ENCODE peak calls at places on chromosome 13, in five cellular contexts. F, W, Y, P and L are unnamed samples. For H3K27me3 and H3K4me1, the result is how much of the 10 kb centered on the place peaks cover.

GRCh38 chr13:113601166-113602070 is 16.9 kb downstream of the TFDP1 start:
- DNase-seq in F (no peak), W (no peak), Y (no peak), P (no peak), L (no peak)

GRCh38 chr13:110499621-110500281 is 61.8 kb downstream of the RAB20 start:
- DNase-seq in F (no peak), W (peak), Y (no peak), P (no peak), L (no peak)

GRCh38 chr13:21060827-21061076 is 634 bp downstream of the LATS2 start:
- DNase-seq in F (no peak), W (no peak), Y (no peak), P (no peak), L (no peak)

GRCh38 chr13:40271931-40272775 is 394.3 kb downstream of the FOXO1 start:
- DNase-seq in F (peak), W (peak), Y (peak), P (peak), L (peak)

GRCh38 chr13:51804295-51805172 is 571 bp upstream of the DHRS12 start:
- DNase-seq in F (no peak), W (no peak), Y (no peak), P (peak), L (peak)

GRCh38 chr13:22789916-22790315 is 390.9 kb upstream of the SGCG start:
- DNase-seq in F (peak), W (no peak), Y (no peak), P (no peak), L (no peak)

GRCh38 chr13:83327091-83327490 is 555.2 kb downstream of the SLITRK1 start:
- DNase-seq in F (no peak), W (no peak), Y (no peak), P (no peak), L (no peak)

GRCh38 chr13:106238690-106239089 is 296.8 kb downstream of the EFNB2 start:
- DNase-seq in F (no peak), W (no peak), Y (no peak), P (no peak), L (no peak)

GRCh38 chr13:42992585-42993122 is 613 bp upstream of the EPSTI1 start:
- DNase-seq in F (no peak), W (no peak), Y (no peak), P (no peak), L (no peak)

GRCh38 chr13:51912091-51912490 is 50.3 kb downstream of the CCDC70 start:
- DNase-seq in F (no peak), W (no peak), Y (no peak), P (peak), L (peak)

GRCh38 chr13:20702530-20702929 is 969 bp upstream of the IL17D start:
- DNase-seq in F (no peak), W (peak), Y (no peak), P (no peak), L (no peak)

GRCh38 chr13:21009036-21009435 is 52.4 kb downstream of the LATS2 start:
- DNase-seq in F (no peak), W (no peak), Y (no peak), P (no peak), L (no peak)

GRCh38 chr13:38538412-38538811 is 148.5 kb upstream of the FREM2 start:
- DNase-seq in F (peak), W (no peak), Y (no peak), P (no peak), L (no peak)

GRCh38 chr13:114099191-114099590 is 33.2 kb downstream of the RASA3 start:
- DNase-seq in F (peak), W (peak), Y (peak), P (peak), L (peak)

GRCh38 chr13:21234537-21234936 is 58.1 kb downstream of the MRPL57 start:
- DNase-seq in F (no peak), W (no peak), Y (no peak), P (no peak), L (no peak)

GRCh38 chr13:34076943-34077703 is 259.2 kb downstream of the RFC3 start:
- DNase-seq in F (peak), W (peak), Y (no peak), P (no peak), L (no peak)

GRCh38 chr13:102870677-102871415 is 25.0 kb downstream of the ERCC5 start:
- DNase-seq in F (peak), W (peak), Y (peak), P (peak), L (peak)

GRCh38 chr13:22095794-22096193 is 424.9 kb downstream of the FGF9 start:
- DNase-seq in F (no peak), W (no peak), Y (no peak), P (no peak), L (no peak)

GRCh38 chr13:113151745-113152707 is 6.4 kb upstream of the PROZ start:
- DNase-seq in F (peak), W (peak), Y (peak), P (no peak), L (no peak)

GRCh38 chr13:114140131-114140908 is 7.9 kb upstream of the RASA3 start:
- DNase-seq in F (no peak), W (no peak), Y (no peak), P (no peak), L (no peak)

GRCh38 chr13:85241045-85241444 is 558.2 kb downstream of the SLITRK6 start:
- DNase-seq in F (no peak), W (peak), Y (no peak), P (no peak), L (no peak)

GRCh38 chr13:80873589-80873988 is 532.7 kb upstream of the SPRY2 start:
- DNase-seq in F (no peak), W (no peak), Y (no peak), P (no peak), L (no peak)

GRCh38 chr13:113629814-113630213 is 28.2 kb downstream of the ATP4B start:
- DNase-seq in F (no peak), W (no peak), Y (no peak), P (no peak), L (no peak)

GRCh38 chr13:73299787-73300186 is 241.0 kb downstream of the KLF5 start:
- DNase-seq in F (no peak), W (peak), Y (no peak), P (no peak), L (no peak)

GRCh38 chr13:100491164-100491847 is 97.3 kb downstream of the GGACT start:
- DNase-seq in F (no peak), W (peak), Y (peak), P (no peak), L (no peak)

GRCh38 chr13:40102854-40103253 is 447.4 kb downstream of the COG6 start:
- DNase-seq in F (no peak), W (peak), Y (peak), P (no peak), L (no peak)

GRCh38 chr13:82341116-82341515 is 1541.2 kb downstream of the SLITRK1 start:
- DNase-seq in F (no peak), W (no peak), Y (no peak), P (no peak), L (no peak)

GRCh38 chr13:43136940-43137574 is 113.7 kb downstream of the DNAJC15 start:
- DNase-seq in F (no peak), W (no peak), Y (no peak), P (no peak), L (no peak)

GRCh38 chr13:48731957-48732569 is 78.3 kb downstream of the CYSLTR2 start:
- DNase-seq in F (peak), W (no peak), Y (no peak), P (peak), L (peak)

GRCh38 chr13:100100115-100100879 is 11.4 kb downstream of the PCCA start:
- DNase-seq in F (no peak), W (peak), Y (no peak), P (peak), L (peak)

GRCh38 chr13:90800082-90800746 is 547.3 kb upstream of the MIR17HG start:
- DNase-seq in F (no peak), W (no peak), Y (no peak), P (peak), L (peak)

GRCh38 chr13:113086031-113086750 is 19.4 kb upstream of the F7 start:
- DNase-seq in F (peak), W (peak), Y (no peak), P (no peak), L (no peak)

GRCh38 chr13:108227651-108228272 is 9.6 kb downstream of the ABHD13 start:
- DNase-seq in F (no peak), W (peak), Y (no peak), P (no peak), L (no peak)

GRCh38 chr13:112062619-112063308 is 4.2 kb upstream of the SOX1 start:
- DNase-seq in F (peak), W (no peak), Y (no peak), P (no peak), L (no peak)
- H3K27me3 ChIP-seq in F (half or more), W (half or more), Y (half or more), P (under half), L (under half)

GRCh38 chr13:99050983-99051488 is 73.2 kb upstream of the DOCK9 start:
- DNase-seq in F (no peak), W (no peak), Y (no peak), P (no peak), L (no peak)
- H3K4me1 ChIP-seq in F (under half), W (under half), Y (under half), P (under half), L (under half)

DNA sequence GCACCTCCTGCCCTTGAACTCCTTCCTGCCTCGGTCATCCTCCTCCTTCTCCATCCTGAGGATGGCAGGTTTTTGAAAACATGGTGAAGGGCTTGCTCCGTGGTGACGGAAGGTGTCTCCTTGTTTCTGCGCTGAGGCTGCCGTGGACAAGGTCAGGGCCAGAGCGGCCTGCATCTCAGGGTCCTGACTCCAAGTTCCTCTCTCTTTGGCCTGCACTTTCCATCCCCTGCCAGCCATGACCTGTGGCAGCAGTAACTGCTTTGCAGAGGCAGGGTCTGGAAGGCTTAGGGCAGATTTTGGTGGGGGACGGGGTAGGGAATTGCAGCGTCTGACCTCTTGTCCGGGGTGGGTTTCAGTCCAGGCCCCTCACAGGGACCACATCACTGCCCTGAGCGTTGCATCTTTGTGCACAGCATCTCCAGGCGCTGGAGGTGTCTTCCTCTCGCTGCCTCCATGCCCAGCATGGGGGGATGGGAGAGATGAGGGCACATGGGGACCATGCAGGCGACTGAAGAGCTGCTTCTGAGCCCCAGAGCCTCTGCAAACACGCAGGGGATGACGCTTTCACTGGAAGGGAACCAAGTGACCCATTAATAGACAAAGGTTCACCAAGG is 216.8 kb downstream of the TEX29 start:
- DNase-seq in F (no peak), W (no peak), Y (no peak), P (no peak), L (no peak)
- H3K27me3 ChIP-seq in F (under half), W (under half), Y (under half), P (under half), L (under half)

GRCh38 chr13:28034256-28034655 is 45.8 kb upstream of the URAD start:
- DNase-seq in F (no peak), W (no peak), Y (no peak), P (no peak), L (no peak)
- H3K4me1 ChIP-seq in F (under half), W (under half), Y (under half), P (under half), L (under half)

GRCh38 chr13:25192489-25192888 is 20.4 kb upstream of the AMER2 start:
- DNase-seq in F (no peak), W (no peak), Y (no peak), P (no peak), L (no peak)
- H3K27me3 ChIP-seq in F (under half), W (under half), Y (under half), P (under half), L (under half)

DNA sequence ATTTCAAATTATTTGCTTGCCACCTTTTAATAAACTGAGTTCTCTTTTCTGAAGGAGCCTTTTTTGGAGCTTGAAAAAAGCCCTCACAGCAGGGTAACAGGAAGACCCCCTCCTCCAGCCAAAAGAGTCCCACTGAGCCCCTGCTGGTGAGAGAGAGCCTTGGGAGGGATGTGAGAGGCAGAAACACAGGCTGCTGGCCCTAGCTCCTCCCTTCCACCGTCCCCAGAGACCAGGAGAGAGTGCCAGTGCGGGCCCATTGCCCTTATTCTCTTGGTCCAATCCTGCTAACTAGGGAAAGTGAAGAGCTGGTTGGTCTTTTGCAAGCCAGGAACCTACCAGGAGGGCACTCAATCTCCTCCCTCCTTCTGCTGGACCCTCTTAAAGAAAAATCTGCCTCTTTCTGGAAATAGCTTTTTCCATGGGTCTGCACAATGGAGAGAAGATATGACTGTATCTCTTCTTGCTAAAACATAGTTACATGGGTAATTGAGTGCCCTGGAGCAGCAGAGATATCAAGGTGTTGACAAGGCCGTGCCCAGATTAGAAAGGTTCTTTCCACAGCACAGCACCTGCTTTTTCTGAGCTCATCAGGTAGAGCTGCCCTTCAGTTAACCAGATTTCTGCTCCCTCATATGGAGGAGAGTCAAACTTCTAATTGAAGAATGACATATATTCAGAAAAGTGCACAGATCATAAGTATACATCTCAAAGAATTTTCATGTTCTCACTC is 113.9 kb downstream of the LRCH1 start:
- DNase-seq in F (peak), W (no peak), Y (no peak), P (no peak), L (no peak)
- H3K4me1 ChIP-seq in F (under half), W (under half), Y (under half), P (under half), L (under half)

DNA sequence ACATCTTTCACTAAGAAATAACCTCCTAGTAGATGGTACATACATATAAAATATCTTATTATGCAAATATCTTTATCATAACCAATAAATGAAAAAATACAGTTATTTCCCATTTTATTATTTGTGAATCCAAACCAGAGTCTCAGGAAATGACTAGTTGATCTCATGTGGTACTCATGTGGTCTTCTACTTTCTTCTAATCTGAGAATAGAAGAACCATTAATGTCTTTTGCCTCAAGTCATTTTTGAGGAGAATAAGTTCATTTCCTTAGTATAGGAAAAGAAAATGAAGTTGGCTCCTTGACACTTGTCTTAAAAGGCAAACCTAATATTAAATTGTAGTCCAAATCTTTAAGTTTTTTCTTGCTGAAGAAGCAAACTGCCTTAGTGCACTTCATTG is 106.7 kb downstream of the EDNRB start:
- DNase-seq in F (no peak), W (no peak), Y (no peak), P (no peak), L (no peak)
- H3K27me3 ChIP-seq in F (under half), W (under half), Y (under half), P (under half), L (under half)

DNA sequence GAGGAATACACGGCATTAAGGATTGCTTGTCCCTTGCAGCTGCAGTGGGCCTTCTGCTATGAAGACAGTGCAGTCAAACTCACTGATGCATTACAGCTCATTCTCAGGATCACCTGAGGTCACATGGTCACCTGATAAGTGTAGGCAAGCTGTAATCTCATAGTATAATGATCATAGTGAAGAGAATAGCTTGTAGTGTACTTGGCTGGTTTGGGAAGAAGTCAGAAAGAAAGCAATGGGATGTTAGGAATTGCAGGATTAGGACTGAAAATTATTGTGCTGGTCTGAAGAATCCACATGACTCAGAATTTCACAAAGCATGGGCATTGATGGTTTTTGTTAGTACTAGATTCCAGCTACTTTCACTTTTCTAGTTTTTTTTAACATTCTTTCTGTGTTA is 76.7 kb downstream of the MBNL2 start:
- DNase-seq in F (no peak), W (peak), Y (no peak), P (no peak), L (no peak)
- H3K4me1 ChIP-seq in F (under half), W (under half), Y (under half), P (under half), L (under half)